ENCODE peak calls at places on chromosomes 12 and 14, in five cellular contexts. C is NT2/D1, F is spleen, Q is cardiac fibroblast, A is left ventricle myocardium inferior. M is an unnamed sample.

GRCh38 chr12:38664661-38665269 is 240.6 kb downstream of the CPNE8 start:
- DNase-seq in C (peak; percentile 36), F (no peak), Q (peak; percentile 25), A (no peak), M (peak; percentile 50)

GRCh38 chr12:6342140-6342889 is 439 bp upstream of the TNFRSF1A start:
- DNase-seq in C (no peak), F (no peak), Q (peak; percentile 48), A (no peak), M (no peak)

GRCh38 chr12:104212516-104212915 is 3.1 kb upstream of the TXNRD1 start:
- DNase-seq in C (no peak), F (no peak), Q (no peak), A (no peak), M (no peak)

GRCh38 chr12:54159140-54159539 is 29.6 kb downstream of the SMUG1 start:
- DNase-seq in C (peak; percentile 60), F (no peak), Q (no peak), A (no peak), M (peak; percentile 68)

GRCh38 chr14:21025374-21026151 is 702 bp upstream of the NDRG2 start:
- DNase-seq in C (no peak), F (peak; percentile 83), Q (peak; percentile 22), A (peak; percentile 91), M (no peak)

GRCh38 chr12:20572451-20572850 is 122.7 kb upstream of the SLCO1C1 start:
- DNase-seq in C (no peak), F (no peak), Q (no peak), A (no peak), M (no peak)

GRCh38 chr12:69900720-69901131 is 75.7 kb downstream of the MYRFL start:
- DNase-seq in C (peak; percentile 65), F (no peak), Q (peak; percentile 78), A (peak; percentile 41), M (peak; percentile 80)

GRCh38 chr12:48351022-48351708 is 446 bp upstream of the ZNF641 start:
- DNase-seq in C (peak; percentile 23), F (no peak), Q (peak; percentile 81), A (peak; percentile 79), M (peak; percentile 29)

GRCh38 chr14:54653764-54654469 is 87.0 kb downstream of the SAMD4A start:
- DNase-seq in C (no peak), F (peak; percentile 75), Q (peak; percentile 91), A (peak; percentile 55), M (no peak)

GRCh38 chr14:24136684-24137528 is 912 bp downstream of the PSME1 start:
- DNase-seq in C (no peak), F (peak; percentile 76), Q (no peak), A (no peak), M (no peak)

GRCh38 chr12:123897221-123897620 is 75.4 kb downstream of the CCDC92 start:
- DNase-seq in C (no peak), F (no peak), Q (peak; percentile 30), A (no peak), M (no peak)

GRCh38 chr14:98950356-98950895 is 321.6 kb downstream of the BCL11B start:
- DNase-seq in C (no peak), F (no peak), Q (no peak), A (no peak), M (no peak)

GRCh38 chr14:33790996-33791395 is 159.9 kb downstream of the EGLN3 start:
- DNase-seq in C (no peak), F (no peak), Q (no peak), A (no peak), M (no peak)

GRCh38 chr12:17235996-17236395 is 630.0 kb upstream of the LMO3 start:
- DNase-seq in C (no peak), F (no peak), Q (no peak), A (no peak), M (no peak)

GRCh38 chr12:104799458-104799857 is 158.6 kb downstream of the SLC41A2 start:
- DNase-seq in C (no peak), F (no peak), Q (no peak), A (no peak), M (no peak)

GRCh38 chr14:48690349-48690748 is 895.8 kb downstream of the RPS29 start:
- DNase-seq in C (no peak), F (no peak), Q (no peak), A (no peak), M (no peak)

GRCh38 chr12:48956279-48957140 is 777 bp downstream of the ARF3 start:
- DNase-seq in C (peak; percentile 89), F (peak; percentile 83), Q (peak; percentile 98), A (peak; percentile 85), M (no peak)

GRCh38 chr14:53458368-53458814 is 305.3 kb upstream of the DDHD1 start:
- DNase-seq in C (no peak), F (no peak), Q (peak; percentile 56), A (no peak), M (no peak)

GRCh38 chr14:70707138-70708038 is 65.7 kb downstream of the TTC9 start:
- DNase-seq in C (no peak), F (no peak), Q (peak; percentile 6), A (no peak), M (no peak)

GRCh38 chr14:54890794-54891193 is 11.8 kb downstream of the GCH1 start:
- DNase-seq in C (no peak), F (no peak), Q (no peak), A (no peak), M (no peak)

GRCh38 chr12:120726510-120726793 is 826 bp downstream of the ACADS start:
- DNase-seq in C (no peak), F (no peak), Q (no peak), A (no peak), M (no peak)

GRCh38 chr14:67477926-67478915 is 10.3 kb downstream of the TMEM229B start:
- DNase-seq in C (no peak), F (peak; percentile 29), Q (no peak), A (no peak), M (no peak)

GRCh38 chr12:4781212-4781611 is 61.0 kb downstream of the GALNT8 start:
- DNase-seq in C (no peak), F (no peak), Q (no peak), A (no peak), M (no peak)

GRCh38 chr12:122318607-122319311 is 52.5 kb upstream of the VPS33A start:
- DNase-seq in C (no peak), F (no peak), Q (peak; percentile 96), A (no peak), M (no peak)

GRCh38 chr12:49863946-49864816 is 21.3 kb upstream of the BCDIN3D start:
- DNase-seq in C (no peak), F (peak; percentile 31), Q (no peak), A (no peak), M (no peak)

GRCh38 chr12:68772714-68773113 is 26.7 kb downstream of the SLC35E3 start:
- DNase-seq in C (no peak), F (no peak), Q (no peak), A (no peak), M (peak; percentile 89)

GRCh38 chr14:68800361-68800760 is 7.5 kb upstream of the ZFP36L1 start:
- DNase-seq in C (no peak), F (no peak), Q (peak; percentile 28), A (no peak), M (no peak)

GRCh38 chr12:128729628-128730121 is 94.1 kb downstream of the SLC15A4 start:
- DNase-seq in C (no peak), F (no peak), Q (peak; percentile 1), A (no peak), M (no peak)

GRCh38 chr14:106845286-106846087 is 1319.1 kb downstream of the TMEM121 start:
- DNase-seq in C (no peak), F (peak; percentile 87), Q (no peak), A (no peak), M (no peak)

DNA sequence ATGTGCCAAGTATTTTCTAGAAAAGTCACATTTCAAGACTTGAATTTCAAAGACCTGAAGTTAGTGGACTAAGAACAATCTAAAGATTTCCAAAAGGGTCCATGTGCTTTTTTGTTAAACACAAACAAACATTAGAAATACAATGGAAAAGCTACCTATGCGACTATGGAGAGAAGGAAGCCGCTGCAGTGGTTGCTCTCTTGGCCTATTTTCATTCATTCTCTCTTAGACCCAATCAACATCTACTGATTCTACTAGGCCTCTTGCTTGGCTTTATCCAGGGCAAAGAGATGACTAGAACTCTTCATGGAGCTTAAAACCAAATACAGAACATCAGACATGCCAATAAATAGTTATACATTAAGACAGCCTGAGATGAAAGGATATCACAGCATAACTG is 9.9 kb downstream of the FGD6 start:
- DNase-seq in C (no peak), F (no peak), Q (no peak), A (no peak), M (no peak)
- H3K4me3 ChIP-seq in C (no peak overlapping the region), F (no peak overlapping the region), Q (no peak overlapping the region), A (no peak overlapping the region), M (no peak overlapping the region)

GRCh38 chr12:88805286-88805685 is 225.0 kb upstream of the KITLG start:
- DNase-seq in C (no peak), F (no peak), Q (no peak), A (no peak), M (no peak)

GRCh38 chr12:88802307-88802706 is 222.0 kb upstream of the KITLG start:
- DNase-seq in C (no peak), F (no peak), Q (no peak), A (no peak), M (peak; percentile 16)

GRCh38 chr12:88810806-88811205 is 230.5 kb upstream of the KITLG start:
- DNase-seq in C (no peak), F (no peak), Q (no peak), A (no peak), M (no peak)

GRCh38 chr12:88801227-88802225 is 221.3 kb upstream of the KITLG start:
- DNase-seq in C (no peak), F (no peak), Q (no peak), A (no peak), M (no peak)

GRCh38 chr12:88805692-88806091 is 225.4 kb upstream of the KITLG start:
- DNase-seq in C (no peak), F (no peak), Q (no peak), A (no peak), M (peak; percentile 61)
- H3K4me3 ChIP-seq in C (no peak overlapping the region), F (no peak overlapping the region), Q (no peak overlapping the region), A (no peak overlapping the region), M (no peak overlapping the region)

DNA sequence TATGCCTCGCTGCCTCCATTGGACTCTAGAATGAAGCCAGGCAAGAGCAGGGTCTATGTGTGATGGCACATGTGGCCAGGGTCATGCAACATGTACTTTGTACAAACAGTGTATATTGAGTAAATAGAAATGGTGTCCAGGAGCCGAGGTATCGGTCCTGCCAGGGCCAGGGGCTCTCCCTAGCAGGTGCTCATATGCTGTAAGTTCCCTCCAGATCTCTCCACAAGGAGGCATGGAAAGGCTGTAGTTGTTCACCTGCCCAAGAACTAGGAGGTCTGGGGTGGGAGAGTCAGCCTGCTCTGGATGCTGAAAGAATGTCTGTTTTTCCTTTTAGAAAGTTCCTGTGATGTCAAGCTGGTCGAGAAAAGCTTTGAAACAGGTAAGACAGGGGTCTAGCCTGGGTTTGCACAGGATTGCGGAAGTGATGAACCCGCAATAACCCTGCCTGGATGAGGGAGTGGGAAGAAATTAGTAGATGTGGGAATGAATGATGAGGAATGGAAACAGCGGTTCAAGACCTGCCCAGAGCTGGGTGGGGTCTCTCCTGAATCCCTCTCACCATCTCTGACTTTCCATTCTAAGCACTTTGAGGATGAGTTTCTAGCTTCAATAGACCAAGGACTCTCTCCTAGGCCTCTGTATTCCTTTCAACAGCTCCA is 39.6 kb downstream of the DAD1 start:
- DNase-seq in C (no peak), F (no peak), Q (no peak), A (no peak), M (no peak)
- H3K4me3 ChIP-seq in C (no peak overlapping the region), F (no peak overlapping the region), Q (no peak overlapping the region), A (no peak overlapping the region), M (no peak overlapping the region)

DNA sequence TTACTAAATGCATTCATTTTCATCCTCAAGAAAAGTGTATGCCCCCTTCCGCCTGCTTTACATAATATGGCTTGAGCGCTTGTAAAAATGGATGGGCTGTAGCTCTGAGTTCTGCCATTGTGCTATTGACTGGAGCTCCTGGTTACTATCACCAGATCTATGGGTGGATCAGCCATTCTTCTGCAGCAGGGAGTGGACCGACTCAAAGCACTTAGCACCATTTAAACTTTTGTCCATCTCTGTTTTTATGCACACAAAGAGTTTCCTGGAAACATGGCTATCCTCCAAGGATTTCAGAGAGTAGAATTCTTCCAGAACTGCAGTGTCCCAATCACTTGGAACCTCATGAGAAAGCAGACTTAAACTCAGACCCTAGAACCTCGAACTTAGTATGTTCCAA is 4.5 kb upstream of the NUMB start:
- DNase-seq in C (no peak), F (no peak), Q (peak; percentile 77), A (no peak), M (no peak)
- H3K4me3 ChIP-seq in C (no peak overlapping the region), F (peak overlapping the region; percentile 31), Q (peak overlapping the region; percentile 31), A (peak overlapping the region; percentile 27), M (no peak overlapping the region)